ENCODE peak calls at places on chromosome 3, in nine cellular contexts. H is left ventricle myocardium inferior; Q is MCF 10A; Z is psoas muscle; M is CD8-positive, alpha-beta T cell; N is sigmoid colon; A is nephron progenitor cell; D is astrocyte of the spinal cord; U is tibial artery. P is an unnamed sample.

GRCh38 chr3:64342940-64343691 is 117.8 kb upstream of the PRICKLE2 start:
- DNase-seq in H (no peak), Q (peak; percentile 93), Z (no peak), M (no peak), N (no peak), A (no peak), D (peak; percentile 87), U (no peak), P (no peak)

GRCh38 chr3:48885753-48886152 is 12.9 kb downstream of the SLC25A20 start:
- DNase-seq in H (no peak), Q (no peak), Z (no peak), M (no peak), N (no peak), A (no peak), D (no peak), U (no peak), P (no peak)

GRCh38 chr3:192817053-192817452 is 89.7 kb upstream of the FGF12 start:
- DNase-seq in H (no peak), Q (no peak), Z (no peak), M (no peak), N (no peak), A (no peak), D (peak; percentile 57), U (no peak), P (no peak)

GRCh38 chr3:129984124-129984523 is 9.6 kb downstream of the TRH start:
- DNase-seq in H (no peak), Q (peak; percentile 8), Z (no peak), M (no peak), N (no peak), A (no peak), D (no peak), U (no peak), P (no peak)

GRCh38 chr3:156293566-156293965 is 173.2 kb downstream of the KCNAB1 start:
- DNase-seq in H (no peak), Q (no peak), Z (no peak), M (no peak), N (no peak), A (no peak), D (no peak), U (no peak), P (no peak)

GRCh38 chr3:49161808-49162530 is 4.2 kb downstream of the CCDC71 start:
- DNase-seq in H (no peak), Q (no peak), Z (no peak), M (no peak), N (no peak), A (no peak), D (no peak), U (no peak), P (no peak)

GRCh38 chr3:33355611-33356010 is 78.4 kb downstream of the FBXL2 start:
- DNase-seq in H (no peak), Q (peak; percentile 72), Z (no peak), M (no peak), N (no peak), A (no peak), D (peak; percentile 73), U (no peak), P (no peak)

GRCh38 chr3:56154297-56154696 is 314.0 kb downstream of the ERC2 start:
- DNase-seq in H (no peak), Q (peak; percentile 20), Z (no peak), M (no peak), N (no peak), A (no peak), D (peak; percentile 15), U (no peak), P (no peak)

GRCh38 chr3:127030328-127031045 is 47.6 kb downstream of the PLXNA1 start:
- DNase-seq in H (no peak), Q (no peak), Z (no peak), M (no peak), N (no peak), A (no peak), D (no peak), U (no peak), P (no peak)

GRCh38 chr3:23235264-23235663 is 32.1 kb downstream of the UBE2E2 start:
- DNase-seq in H (no peak), Q (no peak), Z (no peak), M (no peak), N (no peak), A (no peak), D (no peak), U (no peak), P (no peak)

GRCh38 chr3:33490641-33491241 is 50.5 kb upstream of the UBP1 start:
- DNase-seq in H (no peak), Q (peak; percentile 5), Z (no peak), M (no peak), N (no peak), A (no peak), D (no peak), U (no peak), P (no peak)

GRCh38 chr3:156291269-156292123 is 171.1 kb downstream of the KCNAB1 start:
- DNase-seq in H (peak; percentile 15), Q (no peak), Z (no peak), M (no peak), N (peak; percentile 63), A (peak; percentile 37), D (no peak), U (no peak), P (no peak)

GRCh38 chr3:129673012-129673411 is 66.5 kb upstream of the PLXND1 start:
- DNase-seq in H (no peak), Q (no peak), Z (no peak), M (no peak), N (no peak), A (no peak), D (no peak), U (no peak), P (no peak)

GRCh38 chr3:142445816-142446254 is 2.0 kb downstream of the XRN1 start:
- DNase-seq in H (no peak), Q (peak; percentile 32), Z (no peak), M (no peak), N (no peak), A (no peak), D (peak; percentile 48), U (no peak), P (no peak)

GRCh38 chr3:150925751-150926201 is 20.5 kb upstream of the MINDY4B start:
- DNase-seq in H (peak; percentile 30), Q (peak; percentile 72), Z (peak; percentile 46), M (peak; percentile 46), N (no peak), A (peak; percentile 79), D (peak; percentile 10), U (no peak), P (no peak)

GRCh38 chr3:111803123-111803593 is 55.9 kb upstream of the PHLDB2 start:
- DNase-seq in H (peak; percentile 41), Q (peak; percentile 97), Z (peak; percentile 85), M (no peak), N (peak; percentile 90), A (no peak), D (peak; percentile 97), U (peak; percentile 92), P (no peak)

GRCh38 chr3:152328841-152329240 is 60.1 kb downstream of the MBNL1 start:
- DNase-seq in H (no peak), Q (peak; percentile 83), Z (no peak), M (no peak), N (no peak), A (no peak), D (peak; percentile 87), U (no peak), P (no peak)

GRCh38 chr3:169604568-169604967 is 58.9 kb downstream of the MECOM start:
- DNase-seq in H (no peak), Q (peak; percentile 25), Z (no peak), M (no peak), N (no peak), A (no peak), D (no peak), U (no peak), P (no peak)
- TF ChIP-seq CTCF in H (no peak), Q (peak; percentile 18), Z (no peak), M (no peak), N (no peak), A (peak; percentile 10), D (no peak), U (no peak), P (no peak)

DNA sequence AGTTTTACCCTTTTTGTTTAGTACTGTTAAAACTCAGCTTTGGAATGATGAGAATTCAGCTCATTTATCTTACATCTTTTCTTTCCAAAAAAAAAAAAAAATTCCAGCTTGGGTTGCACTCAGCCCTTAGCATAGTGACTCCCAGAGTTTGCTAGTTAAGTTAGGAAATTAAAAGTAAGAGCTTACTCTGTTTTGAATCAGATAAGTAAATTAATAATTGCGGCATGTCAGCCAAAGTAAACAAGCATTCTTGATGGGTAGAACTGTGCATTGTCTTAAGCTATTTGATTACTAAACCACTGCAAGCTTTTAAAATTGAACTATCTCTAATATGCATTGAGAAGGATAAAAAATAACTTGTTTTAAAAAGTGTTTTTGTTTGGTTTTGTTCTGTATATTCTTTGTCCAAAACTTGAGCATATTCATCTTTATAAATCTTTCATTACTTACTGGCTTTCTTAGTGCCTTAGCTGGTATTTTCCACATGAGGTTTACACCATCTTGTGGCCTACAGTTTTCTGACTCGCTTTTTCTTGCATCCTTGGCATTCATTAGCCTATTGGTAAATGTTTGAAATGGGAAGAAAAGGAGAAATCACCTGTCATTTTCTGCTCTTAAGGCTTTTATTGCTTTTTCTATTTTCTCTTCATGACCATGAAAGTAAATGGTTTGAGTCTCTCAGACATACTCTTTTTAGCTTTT is 107.6 kb downstream of the FILIP1L start:
- DNase-seq in H (no peak), Q (peak; percentile 27), Z (no peak), M (no peak), N (no peak), A (no peak), D (peak; percentile 50), U (no peak), P (no peak)
- TF ChIP-seq CTCF in H (no peak), Q (no peak), Z (no peak), M (no peak), N (no peak), A (no peak), D (peak; percentile 24), U (peak; percentile 33), P (no peak)

DNA sequence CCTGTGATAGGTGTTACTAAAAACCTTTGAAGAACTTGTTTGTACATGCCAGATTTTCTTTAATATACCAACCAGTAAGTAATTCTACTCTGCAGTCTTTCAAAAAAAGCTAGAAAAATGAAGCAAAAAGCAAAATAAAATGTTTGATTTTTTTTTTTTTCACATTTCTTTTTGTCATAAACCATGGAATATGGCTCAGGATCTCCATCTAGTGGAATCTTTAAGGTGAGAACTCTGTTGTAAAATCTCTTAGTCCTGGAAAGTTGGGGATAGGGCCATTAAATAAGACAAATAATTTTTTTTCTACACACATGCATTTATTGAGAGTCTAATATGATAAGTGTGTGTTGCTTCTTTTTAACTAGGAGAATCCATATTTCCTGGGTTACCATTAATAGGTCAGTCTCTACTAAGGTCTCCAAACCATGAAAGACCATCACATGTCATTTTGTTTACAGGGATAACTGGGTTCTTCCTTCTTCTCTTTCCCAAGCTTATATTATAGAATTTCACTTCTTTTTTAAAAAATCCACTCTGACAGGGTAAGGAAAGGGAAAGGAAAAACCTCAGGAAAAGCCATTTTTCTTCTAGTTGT is 84.6 kb downstream of the SLC9A9 start:
- DNase-seq in H (no peak), Q (peak; percentile 44), Z (no peak), M (no peak), N (no peak), A (no peak), D (peak; percentile 36), U (no peak), P (no peak)
- TF ChIP-seq CTCF in H (peak; percentile 43), Q (peak; percentile 54), Z (peak; percentile 26), M (peak; percentile 23), N (no peak), A (peak; percentile 49), D (peak; percentile 48), U (peak; percentile 9), P (peak; percentile 72)

DNA sequence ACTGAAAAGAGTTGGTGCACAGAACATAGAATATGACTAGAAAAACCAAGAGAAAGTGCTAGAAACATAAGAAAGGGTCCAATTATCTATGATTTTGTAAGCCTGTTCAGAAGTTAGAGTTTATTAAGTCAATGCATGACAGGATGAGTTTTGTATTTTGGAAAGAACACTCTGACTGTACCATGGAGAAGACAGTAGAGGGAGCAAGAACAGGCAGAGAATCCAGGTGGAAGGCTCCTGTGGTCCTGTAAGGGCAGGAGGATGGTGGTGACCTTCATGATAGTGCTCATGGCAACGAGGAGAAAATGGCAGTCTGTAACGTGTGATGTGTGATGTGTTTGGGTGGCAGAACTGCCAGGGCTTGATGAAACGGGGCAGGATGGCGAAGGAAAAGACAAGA is 249.1 kb downstream of the CTNNB1 start:
- DNase-seq in H (no peak), Q (no peak), Z (no peak), M (no peak), N (no peak), A (no peak), D (no peak), U (no peak), P (no peak)
- TF ChIP-seq CTCF in H (no peak), Q (no peak), Z (no peak), M (no peak), N (no peak), A (no peak), D (no peak), U (no peak), P (no peak)